ENCODE peak calls at places on chromosomes 7 and 10, in six cellular contexts. S is NCI-H2227 treated with DMSO at 0.1 percent for 48 hours; Z is activated CD8-positive, alpha-beta memory T cell treated with anti-CD3 and anti-CD28 coated beads for 48 hours; K is NAMALWA; J is colonic mucosa; O is stimulated activated CD8-positive, alpha-beta memory T cell treated with anti-CD3 and anti-CD28 coated beads, Interleukin-4, amount 100 ng/mL, for 4 hours. I is an unnamed sample.

GRCh38 chr7:140696024-140696678 is 357 bp upstream of the NDUFB2 start:
- DNase-seq in Z (peak), O (peak), K (peak), J (peak), S (no peak), I (peak)

GRCh38 chr7:142535123-142535779 is 214.0 kb upstream of the PRSS1 start:
- DNase-seq in Z (peak), K (peak), J (peak), O (peak), S (no peak), I (peak)

GRCh38 chr10:102508506-102508905 is 4.7 kb downstream of the SUFU start:
- DNase-seq in Z (no peak), O (no peak), S (no peak), J (no peak), K (no peak), I (no peak)

GRCh38 chr7:16740996-16741395 is 12.6 kb upstream of the TSPAN13 start:
- DNase-seq in Z (no peak), O (no peak), K (no peak), S (no peak), J (no peak), I (no peak)

GRCh38 chr10:8794860-8795259 is 740.4 kb downstream of the GATA3 start:
- DNase-seq in Z (no peak), S (no peak), K (no peak), J (no peak), O (no peak), I (no peak)

GRCh38 chr10:36038316-36038715 is 396.2 kb upstream of the FZD8 start:
- DNase-seq in S (no peak), Z (no peak), J (no peak), K (no peak), O (no peak), I (no peak)

GRCh38 chr7:116211006-116211912 is 920 bp downstream of the TES start:
- DNase-seq in Z (peak), K (peak), O (peak), J (peak), S (no peak), I (peak)

GRCh38 chr10:127694580-127695193 is 42.3 kb upstream of the FOXI2 start:
- DNase-seq in O (no peak), Z (no peak), S (no peak), K (peak), J (peak), I (peak)

GRCh38 chr10:107075117-107075516 is 89.4 kb downstream of the SORCS1 start:
- DNase-seq in J (no peak), S (no peak), Z (no peak), O (no peak), K (no peak), I (no peak)

GRCh38 chr10:83682399-83682798 is 456.9 kb upstream of the GHITM start:
- DNase-seq in K (no peak), O (no peak), J (no peak), Z (no peak), S (no peak), I (no peak)

GRCh38 chr10:76324283-76324682 is 892.9 kb downstream of the LRMDA start:
- DNase-seq in O (no peak), Z (no peak), K (no peak), S (no peak), J (peak), I (no peak)

GRCh38 chr10:70381491-70382421 is 669 bp downstream of the LRRC20 start:
- DNase-seq in J (peak), O (no peak), S (peak), K (no peak), Z (no peak), I (peak)

GRCh38 chr10:33900591-33900990 is 566.1 kb upstream of the NRP1 start:
- DNase-seq in S (no peak), J (no peak), K (no peak), Z (no peak), O (no peak), I (peak)

GRCh38 chr10:10824611-10825148 is 193.0 kb upstream of the CELF2 start:
- DNase-seq in K (no peak), Z (no peak), S (no peak), J (no peak), O (no peak), I (no peak)